ENCODE peak calls at places on chromosome 16, in four cellular contexts. One of them, this sample, is unnamed. For H3K4me1, the result is how much of the 10 kb centered on the place peaks cover.

GRCh38 chr16:67900156-67900555 is 7.1 kb downstream of the PSKH1 start:
- DNase-seq in small intestine: no peak
- DNase-seq in fibroblast of lung: no peak
- DNase-seq in mucosa of descending colon: no peak
- DNase-seq in this sample: no peak

GRCh38 chr16:24552705-24553104 is 13.3 kb downstream of the RBBP6 start:
- DNase-seq in small intestine: no peak
- DNase-seq in mucosa of descending colon: no peak
- DNase-seq in fibroblast of lung: no peak
- DNase-seq in this sample: no peak

GRCh38 chr16:21580807-21581206 is 18.6 kb upstream of the METTL9 start:
- DNase-seq in mucosa of descending colon: no peak
- DNase-seq in small intestine: no peak
- DNase-seq in fibroblast of lung: no peak
- DNase-seq in this sample: no peak

GRCh38 chr16:53852678-53853077 is 148.7 kb downstream of the FTO start:
- DNase-seq in fibroblast of lung: no peak
- DNase-seq in small intestine: no peak
- DNase-seq in mucosa of descending colon: no peak
- DNase-seq in this sample: no peak

GRCh38 chr16:55051571-55051970 is 120.9 kb downstream of the IRX5 start:
- DNase-seq in mucosa of descending colon: no peak
- DNase-seq in fibroblast of lung: no peak
- DNase-seq in small intestine: no peak
- DNase-seq in this sample: no peak

GRCh38 chr16:58755989-58756649 is 22.0 kb upstream of the GOT2 start:
- DNase-seq in fibroblast of lung: peak
- DNase-seq in small intestine: peak
- DNase-seq in mucosa of descending colon: peak
- DNase-seq in this sample: peak

GRCh38 chr16:86635926-86636325 is 57.6 kb downstream of the FOXL1 start:
- DNase-seq in small intestine: no peak
- DNase-seq in fibroblast of lung: no peak
- DNase-seq in mucosa of descending colon: no peak
- DNase-seq in this sample: no peak

GRCh38 chr16:19926449-19927390 is 42.1 kb upstream of the GPRC5B start:
- DNase-seq in small intestine: no peak
- DNase-seq in fibroblast of lung: peak
- DNase-seq in mucosa of descending colon: no peak
- DNase-seq in this sample: no peak

GRCh38 chr16:25478476-25478875 is 213.3 kb upstream of the HS3ST4 start:
- DNase-seq in fibroblast of lung: peak
- DNase-seq in small intestine: no peak
- DNase-seq in mucosa of descending colon: no peak
- DNase-seq in this sample: no peak

GRCh38 chr16:11402745-11403533 is 57.7 kb downstream of the RMI2 start:
- DNase-seq in small intestine: no peak
- DNase-seq in mucosa of descending colon: no peak
- DNase-seq in fibroblast of lung: no peak
- DNase-seq in this sample: no peak

GRCh38 chr16:29664133-29664912 is 1.3 kb downstream of the SPN start:
- DNase-seq in fibroblast of lung: no peak
- DNase-seq in mucosa of descending colon: peak
- DNase-seq in small intestine: no peak
- DNase-seq in this sample: no peak

GRCh38 chr16:88358033-88358481 is 24.7 kb upstream of the ZNF469 start:
- DNase-seq in small intestine: no peak
- DNase-seq in mucosa of descending colon: no peak
- DNase-seq in fibroblast of lung: no peak
- DNase-seq in this sample: no peak

GRCh38 chr16:2530629-2531318 is 434 bp downstream of the CEMP1 start:
- DNase-seq in fibroblast of lung: no peak
- DNase-seq in mucosa of descending colon: no peak
- DNase-seq in small intestine: no peak
- DNase-seq in this sample: no peak

GRCh38 chr16:54424043-54424451 is 137.5 kb upstream of the IRX3 start:
- DNase-seq in small intestine: no peak
- DNase-seq in fibroblast of lung: no peak
- DNase-seq in mucosa of descending colon: no peak
- DNase-seq in this sample: no peak

GRCh38 chr16:2776500-2777139 is 460 bp downstream of the ELOB start:
- DNase-seq in mucosa of descending colon: no peak
- DNase-seq in fibroblast of lung: no peak
- DNase-seq in small intestine: no peak
- DNase-seq in this sample: peak

GRCh38 chr16:70523013-70523620 is at the start of gene COG4:
- DNase-seq in fibroblast of lung: peak
- DNase-seq in mucosa of descending colon: peak
- DNase-seq in small intestine: peak
- DNase-seq in this sample: peak

GRCh38 chr16:23521037-23521743 is 10.9 kb upstream of the GGA2 start:
- DNase-seq in mucosa of descending colon: no peak
- DNase-seq in small intestine: no peak
- DNase-seq in fibroblast of lung: no peak
- DNase-seq in this sample: no peak

GRCh38 chr16:19005561-19006445 is 22.1 kb downstream of the TMC7 start:
- DNase-seq in mucosa of descending colon: peak
- DNase-seq in fibroblast of lung: peak
- DNase-seq in small intestine: peak
- DNase-seq in this sample: peak

GRCh38 chr16:84143081-84143480 is 1.9 kb downstream of the HSDL1 start:
- DNase-seq in small intestine: no peak
- DNase-seq in mucosa of descending colon: no peak
- DNase-seq in fibroblast of lung: no peak
- DNase-seq in this sample: no peak

GRCh38 chr16:54879681-54880080 is 51.0 kb upstream of the IRX5 start:
- DNase-seq in mucosa of descending colon: no peak
- DNase-seq in small intestine: no peak
- DNase-seq in fibroblast of lung: no peak
- DNase-seq in this sample: no peak

GRCh38 chr16:17334096-17334495 is 136.7 kb downstream of the XYLT1 start:
- DNase-seq in fibroblast of lung: peak
- DNase-seq in mucosa of descending colon: no peak
- DNase-seq in small intestine: no peak
- DNase-seq in this sample: no peak

GRCh38 chr16:22692034-22692433 is 121.9 kb upstream of the HS3ST2 start:
- DNase-seq in small intestine: no peak
- DNase-seq in fibroblast of lung: peak
- DNase-seq in mucosa of descending colon: no peak
- DNase-seq in this sample: no peak

GRCh38 chr16:85661131-85662035 is 27.4 kb downstream of the GINS2 start:
- DNase-seq in small intestine: no peak
- DNase-seq in mucosa of descending colon: no peak
- DNase-seq in fibroblast of lung: no peak
- DNase-seq in this sample: no peak

GRCh38 chr16:4724661-4725270 is 9.3 kb downstream of the ANKS3 start:
- DNase-seq in small intestine: no peak
- DNase-seq in fibroblast of lung: no peak
- DNase-seq in mucosa of descending colon: no peak
- DNase-seq in this sample: peak

GRCh38 chr16:55154956-55155355 is 169.0 kb upstream of the IRX6 start:
- DNase-seq in mucosa of descending colon: no peak
- DNase-seq in small intestine: no peak
- DNase-seq in fibroblast of lung: no peak
- DNase-seq in this sample: no peak

GRCh38 chr16:668519-669171 is 713 bp downstream of the RHOT2 start:
- DNase-seq in small intestine: no peak
- DNase-seq in fibroblast of lung: no peak
- DNase-seq in mucosa of descending colon: no peak
- DNase-seq in this sample: no peak

GRCh38 chr16:56866955-56867830 is 2.2 kb downstream of the SLC12A3 start:
- DNase-seq in small intestine: peak
- DNase-seq in mucosa of descending colon: peak
- DNase-seq in fibroblast of lung: peak
- DNase-seq in this sample: peak
- H3K4me3 ChIP-seq in small intestine: no peak
- H3K4me3 ChIP-seq in mucosa of descending colon: no peak
- H3K4me3 ChIP-seq in fibroblast of lung: no peak
- H3K4me3 ChIP-seq in this sample: no peak

GRCh38 chr16:14509675-14510132 is 120.4 kb downstream of the PARN start:
- DNase-seq in mucosa of descending colon: no peak
- DNase-seq in fibroblast of lung: no peak
- DNase-seq in small intestine: no peak
- DNase-seq in this sample: no peak
- H3K4me1 ChIP-seq in mucosa of descending colon: under half
- H3K4me1 ChIP-seq in fibroblast of lung: under half
- H3K4me1 ChIP-seq in small intestine: under half
- H3K4me1 ChIP-seq in this sample: under half

GRCh38 chr16:49597796-49598195 is 224.2 kb downstream of the C16orf78 start:
- DNase-seq in fibroblast of lung: no peak
- DNase-seq in small intestine: no peak
- DNase-seq in mucosa of descending colon: no peak
- DNase-seq in this sample: no peak

GRCh38 chr16:49600541-49600940 is 226.9 kb downstream of the C16orf78 start:
- DNase-seq in mucosa of descending colon: no peak
- DNase-seq in small intestine: no peak
- DNase-seq in fibroblast of lung: no peak
- DNase-seq in this sample: no peak

GRCh38 chr16:49598386-49599170 is 225.0 kb downstream of the C16orf78 start:
- DNase-seq in small intestine: no peak
- DNase-seq in fibroblast of lung: no peak
- DNase-seq in mucosa of descending colon: no peak
- DNase-seq in this sample: no peak

GRCh38 chr16:49600976-49601375 is 227.4 kb downstream of the C16orf78 start:
- DNase-seq in mucosa of descending colon: no peak
- DNase-seq in small intestine: no peak
- DNase-seq in fibroblast of lung: no peak
- DNase-seq in this sample: no peak

GRCh38 chr16:49599281-49599680 is 225.7 kb downstream of the C16orf78 start:
- DNase-seq in mucosa of descending colon: no peak
- DNase-seq in fibroblast of lung: no peak
- DNase-seq in small intestine: no peak
- DNase-seq in this sample: no peak
- H3K4me3 ChIP-seq in mucosa of descending colon: no peak
- H3K4me3 ChIP-seq in fibroblast of lung: no peak
- H3K4me3 ChIP-seq in small intestine: no peak
- H3K4me3 ChIP-seq in this sample: no peak

GRCh38 chr16:15749985-15750384 is 99.9 kb downstream of the NDE1 start:
- DNase-seq in small intestine: no peak
- DNase-seq in mucosa of descending colon: no peak
- DNase-seq in fibroblast of lung: no peak
- DNase-seq in this sample: no peak
- H3K4me1 ChIP-seq in small intestine: under half
- H3K4me1 ChIP-seq in mucosa of descending colon: under half
- H3K4me1 ChIP-seq in fibroblast of lung: under half
- H3K4me1 ChIP-seq in this sample: under half

DNA sequence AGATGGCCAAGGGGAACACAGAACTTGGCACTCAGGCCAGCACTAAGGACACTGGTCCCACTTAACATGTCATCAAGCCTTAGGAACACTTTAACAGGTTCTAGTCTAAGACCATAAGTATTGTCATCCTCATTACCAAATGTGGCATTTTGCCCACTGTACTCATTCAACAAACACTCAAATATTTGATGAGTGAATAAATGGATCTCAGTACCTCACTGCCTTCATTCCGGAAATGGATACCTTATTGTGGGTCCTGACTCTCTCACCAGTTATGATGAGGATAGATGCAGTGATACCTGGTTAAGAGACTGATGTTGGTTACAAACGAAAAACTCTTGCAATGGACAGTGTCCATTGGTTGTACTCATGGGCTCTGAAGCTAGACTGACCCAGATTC is 455.2 kb upstream of the DYNLRB2 start:
- DNase-seq in small intestine: no peak
- DNase-seq in mucosa of descending colon: no peak
- DNase-seq in fibroblast of lung: no peak
- DNase-seq in this sample: no peak
- H3K4me3 ChIP-seq in small intestine: no peak
- H3K4me3 ChIP-seq in mucosa of descending colon: no peak
- H3K4me3 ChIP-seq in fibroblast of lung: no peak
- H3K4me3 ChIP-seq in this sample: no peak

GRCh38 chr16:72990571-72990970 is 57.4 kb downstream of the ZFHX3 start:
- DNase-seq in mucosa of descending colon: no peak
- DNase-seq in small intestine: no peak
- DNase-seq in fibroblast of lung: no peak
- DNase-seq in this sample: no peak

GRCh38 chr16:72991645-72992044 is 56.3 kb downstream of the ZFHX3 start:
- DNase-seq in small intestine: no peak
- DNase-seq in fibroblast of lung: no peak
- DNase-seq in mucosa of descending colon: no peak
- DNase-seq in this sample: no peak

GRCh38 chr16:72990003-72990521 is 57.9 kb downstream of the ZFHX3 start:
- DNase-seq in fibroblast of lung: peak
- DNase-seq in small intestine: peak
- DNase-seq in mucosa of descending colon: peak
- DNase-seq in this sample: peak

GRCh38 chr16:72992142-72992601 is 55.8 kb downstream of the ZFHX3 start:
- DNase-seq in mucosa of descending colon: no peak
- DNase-seq in fibroblast of lung: no peak
- DNase-seq in small intestine: no peak
- DNase-seq in this sample: no peak

DNA sequence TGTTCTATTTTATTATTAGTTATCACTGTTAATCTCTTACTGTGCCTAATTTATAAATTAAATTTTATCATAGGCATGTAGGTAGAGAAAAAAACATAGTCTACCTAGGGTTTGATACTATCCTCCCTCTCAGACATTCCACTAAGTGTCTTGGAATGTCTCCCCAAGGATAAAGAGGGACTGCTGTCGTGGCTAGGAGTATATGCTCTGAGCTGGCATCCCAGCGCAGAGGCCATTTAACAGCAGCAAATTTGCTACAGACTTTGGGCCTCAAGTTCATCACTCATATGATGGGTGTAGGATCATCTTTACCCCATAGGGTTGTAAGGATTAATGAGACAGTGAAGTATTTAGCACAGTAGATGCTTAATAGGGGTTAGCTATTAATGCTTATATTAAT is 56.7 kb downstream of the ZFHX3 start:
- DNase-seq in mucosa of descending colon: no peak
- DNase-seq in small intestine: no peak
- DNase-seq in fibroblast of lung: peak
- DNase-seq in this sample: no peak
- H3K4me1 ChIP-seq in mucosa of descending colon: under half
- H3K4me1 ChIP-seq in small intestine: under half
- H3K4me1 ChIP-seq in fibroblast of lung: under half
- H3K4me1 ChIP-seq in this sample: under half

GRCh38 chr16:47143329-47143676 is 442 bp downstream of the NETO2 start:
- DNase-seq in mucosa of descending colon: peak
- DNase-seq in small intestine: peak
- DNase-seq in fibroblast of lung: peak
- DNase-seq in this sample: peak
- H3K4me3 ChIP-seq in mucosa of descending colon: peak
- H3K4me3 ChIP-seq in small intestine: peak
- H3K4me3 ChIP-seq in fibroblast of lung: peak
- H3K4me3 ChIP-seq in this sample: peak